ENCODE peak calls at places on chromosomes 5 and 9, in seven cellular contexts. U is NCI-H1417; W is lower leg skin; Y is DMS153; Z is AML-193; A is stimulated activated CD4-positive, alpha-beta T cell treated with anti-CD3 and anti-CD28 coated beads, Interleukin-2, amount 100 ng/mL, for 48 hours; G is AG04450. B is an unnamed sample.

GRCh38 chr5:36529142-36529541 is 77.3 kb upstream of the SLC1A3 start:
- DNase-seq in G (no peak), Y (no peak), U (no peak), Z (peak), A (no peak), W (no peak), B (no peak)

GRCh38 chr5:111453747-111454146 is 58.6 kb downstream of the STARD4 start:
- DNase-seq in Y (no peak), W (no peak), Z (no peak), U (no peak), G (no peak), A (no peak), B (no peak)

GRCh38 chr5:130955041-130955440 is 210.0 kb downstream of the HINT1 start:
- DNase-seq in G (no peak), Y (no peak), Z (no peak), U (no peak), W (no peak), A (no peak), B (no peak)

GRCh38 chr5:93055556-93055955 is 525.5 kb downstream of the NR2F1-AS1 start:
- DNase-seq in Y (no peak), Z (no peak), G (no peak), A (no peak), U (no peak), W (no peak), B (no peak)

GRCh38 chr5:57185301-57185700 is 11.4 kb downstream of the GPBP1 start:
- DNase-seq in U (no peak), W (no peak), G (no peak), Z (no peak), A (no peak), Y (no peak), B (no peak)

GRCh38 chr9:14437336-14438231 is 123.6 kb upstream of the NFIB start:
- DNase-seq in U (peak), Y (peak), G (no peak), A (no peak), Z (no peak), W (no peak), B (peak)

GRCh38 chr5:151896041-151896691 is 28.5 kb downstream of the GLRA1 start:
- DNase-seq in G (no peak), W (no peak), U (peak), Y (no peak), A (no peak), Z (no peak), B (peak)

GRCh38 chr5:4192111-4192510 is 596.5 kb downstream of the IRX1 start:
- DNase-seq in Z (no peak), W (no peak), G (no peak), Y (no peak), A (no peak), U (no peak), B (no peak)

GRCh38 chr9:108039012-108039411 is 549.4 kb upstream of the KLF4 start:
- DNase-seq in A (no peak), Y (no peak), Z (no peak), W (no peak), U (no peak), G (no peak), B (no peak)

GRCh38 chr9:126965541-126966428 is 51.2 kb downstream of the RALGPS1 start:
- DNase-seq in G (peak), A (peak), Z (peak), U (no peak), W (no peak), Y (no peak), B (peak)